ENCODE peak calls at places on chromosome 1, in six cellular contexts. Y is H9, C is heart right ventricle, M is HS-5, N is GF-D8, I is mucosa of descending colon. O is an unnamed sample.

GRCh38 chr1:39679821-39680220 is 7.9 kb upstream of the NT5C1A start:
- DNase-seq in Y (no peak), C (no peak), M (no peak), N (no peak), I (no peak), O (peak; percentile 25)

GRCh38 chr1:84583648-84584047 is 9.4 kb upstream of the CTBS start:
- DNase-seq in Y (peak; percentile 34), C (no peak), M (no peak), N (no peak), I (no peak), O (no peak)

GRCh38 chr1:169348356-169349036 is 19.1 kb downstream of the NME7 start:
- DNase-seq in Y (no peak), C (no peak), M (no peak), N (peak; percentile 18), I (no peak), O (peak; percentile 43)

GRCh38 chr1:14782741-14783591 is 184.5 kb downstream of the KAZN start:
- DNase-seq in Y (peak; percentile 44), C (no peak), M (no peak), N (no peak), I (no peak), O (no peak)

GRCh38 chr1:115299266-115299665 is 38.8 kb downstream of the NGF start:
- DNase-seq in Y (no peak), C (no peak), M (no peak), N (no peak), I (no peak), O (no peak)

GRCh38 chr1:15939181-15940109 is 36.5 kb downstream of the ZBTB17 start:
- DNase-seq in Y (no peak), C (no peak), M (no peak), N (no peak), I (peak; percentile 64), O (no peak)

GRCh38 chr1:39431927-39432326 is 59.5 kb upstream of the BMP8A start:
- DNase-seq in Y (no peak), C (no peak), M (no peak), N (no peak), I (no peak), O (peak; percentile 68)

GRCh38 chr1:81439046-81439823 is 361.5 kb upstream of the ADGRL2 start:
- DNase-seq in Y (no peak), C (no peak), M (no peak), N (no peak), I (no peak), O (no peak)

GRCh38 chr1:145916745-145917144 is 1.8 kb downstream of the PEX11B start:
- DNase-seq in Y (no peak), C (no peak), M (no peak), N (no peak), I (no peak), O (peak; percentile 13)

GRCh38 chr1:101158424-101158823 is 78.4 kb upstream of the S1PR1 start:
- DNase-seq in Y (no peak), C (no peak), M (no peak), N (no peak), I (no peak), O (no peak)

GRCh38 chr1:192702212-192702993 is 66.5 kb downstream of the RGS13 start:
- DNase-seq in Y (no peak), C (no peak), M (peak; percentile 60), N (peak; percentile 80), I (no peak), O (peak; percentile 18)

GRCh38 chr1:1279028-1279427 is 1.2 kb upstream of the SCNN1D start:
- DNase-seq in Y (no peak), C (no peak), M (no peak), N (no peak), I (no peak), O (no peak)

O was measured in brain microvascular endothelial cell.